ENCODE peak calls at places on chromosomes 4 and X, in ten cellular contexts. X is suprapubic skin, D is cardiac muscle cell, J is right lobe of liver, G is aorta, E is H1, K is PC-3, M is tibial nerve, L is GM23248, F is esophagus squamous epithelium. O is an unnamed sample.
A peak's percentile ranks its signal among the peaks of the same experiment; 100 is the strongest.

GRCh38 chrX:105882581-105883275 is 60.4 kb downstream of the NRK start:
- DNase-seq in J (no peak), X (no peak), M (no peak), L (no peak), K (no peak), E (no peak), F (no peak), G (no peak), D (peak; percentile 60), O (no peak)

GRCh38 chrX:21996872-21997271 is 35.3 kb upstream of the PHEX start:
- DNase-seq in J (no peak), X (no peak), D (no peak), L (peak; percentile 52), K (peak; percentile 18), E (no peak), F (no peak), G (no peak), M (no peak), O (no peak)

GRCh38 chr4:187724526-187724925 is 271.0 kb upstream of the ZFP42 start:
- DNase-seq in X (no peak), J (no peak), M (no peak), D (no peak), G (no peak), L (no peak), F (no peak), E (no peak), K (no peak), O (no peak)

GRCh38 chr4:151166662-151167061 is 67.2 kb downstream of the RPS3A start:
- DNase-seq in K (peak; percentile 14), F (no peak), E (no peak), G (no peak), X (no peak), M (no peak), J (no peak), L (no peak), D (no peak), O (no peak)

GRCh38 chrX:37824491-37825224 is 22.7 kb downstream of the DYNLT3 start:
- DNase-seq in E (no peak), M (no peak), L (no peak), F (no peak), G (no peak), K (peak; percentile 47), D (no peak), X (no peak), J (no peak), O (no peak)

GRCh38 chr4:112766422-112766821 is 129.5 kb downstream of the LARP7 start:
- DNase-seq in L (peak; percentile 75), K (peak; percentile 27), F (no peak), D (peak; percentile 13), J (no peak), X (no peak), G (no peak), E (no peak), M (no peak), O (no peak)

GRCh38 chr4:94995684-94996394 is 238.1 kb downstream of the BMPR1B start:
- DNase-seq in L (peak; percentile 56), X (no peak), F (no peak), G (no peak), E (peak; percentile 15), K (no peak), M (no peak), D (peak; percentile 37), J (no peak), O (no peak)

GRCh38 chr4:16843831-16844508 is 54.5 kb downstream of the LDB2 start:
- DNase-seq in L (peak; percentile 92), E (no peak), K (no peak), D (no peak), X (no peak), M (no peak), G (no peak), F (no peak), J (no peak), O (no peak)

GRCh38 chr4:86453044-86453501 is 93.2 kb upstream of the MAPK10 start:
- DNase-seq in M (no peak), K (peak; percentile 4), G (peak; percentile 65), D (no peak), F (no peak), L (no peak), X (no peak), J (no peak), E (no peak), O (no peak)

GRCh38 chr4:143356493-143356892 is 19.8 kb downstream of the GAB1 start:
- DNase-seq in L (no peak), K (no peak), F (no peak), G (no peak), M (no peak), E (no peak), D (no peak), X (no peak), J (no peak), O (no peak)
- H3K4me1 ChIP-seq in L (peaks cover 47% of the 10 kb centered on the region), K (peaks cover 69% of the 10 kb centered on the region), F (peaks cover 75% of the 10 kb centered on the region), G (peaks cover 12% of the 10 kb centered on the region), M (peaks cover 69% of the 10 kb centered on the region), E (peaks cover 23% of the 10 kb centered on the region), D (peaks cover 54% of the 10 kb centered on the region), X (peaks cover 98% of the 10 kb centered on the region), J (no peaks in the 10 kb centered on the region), O (peaks cover 88% of the 10 kb centered on the region)

GRCh38 chr4:164571593-164572385 is 182.1 kb upstream of the SMIM31 start:
- DNase-seq in G (no peak), E (peak; percentile 19), M (no peak), F (no peak), J (no peak), L (peak; percentile 2), K (peak; percentile 31), D (peak; percentile 39), X (no peak), O (no peak)
- H3K9me3 ChIP-seq in G (no peaks in the 10 kb centered on the region), E (no peaks in the 10 kb centered on the region), M (no peaks in the 10 kb centered on the region), F (no peaks in the 10 kb centered on the region), J (no peaks in the 10 kb centered on the region), L (no peaks in the 10 kb centered on the region), K (no peaks in the 10 kb centered on the region), D (no peaks in the 10 kb centered on the region), X (no peaks in the 10 kb centered on the region), O (no peaks in the 10 kb centered on the region)

GRCh38 chr4:4384837-4385236 is 2.1 kb upstream of the NSG1 start:
- DNase-seq in K (peak; percentile 16), J (peak; percentile 30), G (peak; percentile 68), F (no peak), L (peak; percentile 41), E (peak; percentile 31), D (peak; percentile 45), X (no peak), M (no peak), O (no peak)

GRCh38 chr4:4386296-4386735 is 586 bp upstream of the NSG1 start:
- DNase-seq in M (no peak), J (no peak), F (no peak), X (no peak), D (peak; percentile 35), E (no peak), L (no peak), K (no peak), G (peak; percentile 75), O (no peak)

GRCh38 chr4:4386736-4387392 is at the start of gene NSG1:
- DNase-seq in K (no peak), J (peak; percentile 54), D (peak; percentile 72), X (no peak), G (peak; percentile 78), E (no peak), F (no peak), M (no peak), L (peak; percentile 60), O (no peak)

GRCh38 chr4:4387531-4388311 is 819 bp downstream of the NSG1 start:
- DNase-seq in K (no peak), G (peak; percentile 57), E (no peak), M (no peak), L (peak; percentile 24), F (no peak), X (no peak), J (peak; percentile 30), D (no peak), O (no peak)

DNA sequence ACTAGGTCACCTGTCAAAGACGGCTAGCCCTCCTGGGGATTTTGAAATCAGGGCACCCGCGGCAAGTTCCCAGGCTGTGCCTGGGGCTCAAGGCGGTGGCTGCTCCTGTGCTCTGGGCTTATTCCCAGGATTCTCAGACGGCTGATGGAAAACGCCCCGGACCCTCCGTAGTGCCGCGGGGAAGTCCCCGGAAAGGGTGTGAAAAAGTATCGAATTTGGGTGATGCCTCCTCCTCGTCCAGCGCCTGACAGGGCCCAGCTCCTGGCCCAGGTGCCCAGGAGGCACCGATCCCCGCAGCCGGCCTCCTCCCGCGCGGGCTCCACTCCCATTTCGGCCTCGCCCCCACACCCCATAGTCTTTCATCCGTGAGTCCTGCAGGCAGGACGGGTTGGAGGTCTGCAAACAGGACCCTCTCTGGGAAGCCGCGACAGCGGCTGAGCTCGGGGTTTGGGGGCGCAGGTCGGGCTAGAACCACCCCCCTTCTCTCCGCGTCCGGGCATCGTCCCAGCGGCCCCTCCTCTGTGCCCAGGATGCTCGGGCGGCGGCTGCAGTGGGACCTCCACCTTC is 1.1 kb upstream of the NSG1 start:
- DNase-seq in D (no peak), M (no peak), K (no peak), L (no peak), X (no peak), G (peak; percentile 40), F (no peak), E (no peak), J (peak; percentile 37), O (no peak)
- H3K27me3 ChIP-seq in D (peaks cover 72% of the 10 kb centered on the region), M (no peaks in the 10 kb centered on the region), K (peaks cover 42% of the 10 kb centered on the region), L (peaks cover 76% of the 10 kb centered on the region), X (peaks cover 63% of the 10 kb centered on the region), G (no peaks in the 10 kb centered on the region), F (peaks cover 91% of the 10 kb centered on the region), E (peaks cover 35% of the 10 kb centered on the region), J (peaks cover 25% of the 10 kb centered on the region), O (peaks cover 56% of the 10 kb centered on the region)

DNA sequence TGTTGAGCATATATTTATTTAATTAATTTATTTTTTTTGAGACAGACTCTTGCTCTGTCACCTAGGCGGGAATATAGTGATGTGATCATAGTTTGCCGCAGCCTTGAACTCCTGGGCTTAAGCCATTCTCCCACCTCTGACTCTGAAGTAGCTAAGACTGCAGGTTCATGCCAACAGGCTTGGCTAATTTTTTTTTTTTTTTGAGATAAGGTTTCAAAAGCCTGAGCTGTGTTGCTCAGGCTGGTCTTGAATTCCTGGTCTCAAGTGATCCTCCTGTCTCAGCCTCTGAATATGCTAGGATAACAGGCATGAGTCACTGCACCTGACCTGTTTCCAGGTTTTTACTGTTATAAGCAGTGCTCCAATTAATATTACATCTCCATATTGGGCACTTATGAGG is 4.8 kb downstream of the ADD1 start:
- DNase-seq in E (no peak), G (no peak), F (no peak), K (peak; percentile 12), M (no peak), L (no peak), X (no peak), D (no peak), J (no peak), O (no peak)
- H3K4me1 ChIP-seq in E (no peaks in the 10 kb centered on the region), G (peaks cover 2% of the 10 kb centered on the region), F (peaks cover 32% of the 10 kb centered on the region), K (peaks cover 9% of the 10 kb centered on the region), M (peaks cover 65% of the 10 kb centered on the region), L (peaks cover 33% of the 10 kb centered on the region), X (peaks cover 57% of the 10 kb centered on the region), D (peaks cover 16% of the 10 kb centered on the region), J (no peaks in the 10 kb centered on the region), O (peaks cover 79% of the 10 kb centered on the region)

DNA sequence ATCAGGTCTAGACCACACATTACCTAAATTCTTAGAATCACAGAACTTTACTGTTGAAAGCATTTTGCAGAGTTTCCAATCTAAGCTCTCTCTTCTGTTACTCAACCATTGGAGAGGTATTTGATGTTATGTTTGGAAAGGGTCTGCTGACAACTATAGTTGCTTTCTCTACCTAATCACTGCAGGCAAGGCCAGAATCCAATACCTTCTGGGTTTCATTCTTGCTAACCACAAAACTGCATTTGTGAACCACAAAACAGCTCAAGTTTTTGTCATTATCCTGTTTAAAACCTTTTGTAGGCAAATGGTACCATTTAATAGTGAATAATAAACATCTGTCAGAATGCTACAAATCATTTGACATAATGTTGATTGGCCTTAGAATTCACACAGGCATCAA is 380.1 kb downstream of the GASK1B start:
- DNase-seq in J (no peak), F (no peak), E (no peak), G (no peak), K (no peak), D (no peak), L (no peak), X (no peak), M (no peak), O (no peak)
- H3K9me3 ChIP-seq in J (no peaks in the 10 kb centered on the region), F (no peaks in the 10 kb centered on the region), E (no peaks in the 10 kb centered on the region), G (no peaks in the 10 kb centered on the region), K (no peaks in the 10 kb centered on the region), D (no peaks in the 10 kb centered on the region), L (no peaks in the 10 kb centered on the region), X (no peaks in the 10 kb centered on the region), M (no peaks in the 10 kb centered on the region), O (no peaks in the 10 kb centered on the region)

O was measured in upper lobe of right lung.